ENCODE peak calls at places on chromosomes 16 and 17, in five cellular contexts. C is HCT116, J is MM.1S, A is GM23338, F is SK-N-SH. H is an unnamed sample. For H3K9me2, the result is how much of the 10 kb centered on the place peaks cover.

GRCh38 chr17:82164853-82165252 is 47.8 kb downstream of the CCDC57 start:
- DNase-seq in F (no peak), J (no peak), C (no peak), A (no peak), H (no peak)

GRCh38 chr16:83110221-83110768 is 483.5 kb downstream of the CDH13 start:
- DNase-seq in J (no peak), A (no peak), C (no peak), F (no peak), H (no peak)

GRCh38 chr16:66478733-66479511 is 51.8 kb downstream of the BEAN1 start:
- DNase-seq in F (peak), A (peak), J (peak), C (peak), H (peak)

GRCh38 chr16:70257391-70257790 is 5.7 kb upstream of the EXOSC6 start:
- DNase-seq in C (no peak), J (no peak), F (no peak), A (no peak), H (no peak)

GRCh38 chr17:5035356-5035755 is at the start of gene SLC52A1:
- DNase-seq in J (no peak), C (no peak), A (peak), F (peak), H (no peak)

GRCh38 chr16:86924537-86924936 is 346.2 kb downstream of the FOXL1 start:
- DNase-seq in C (no peak), F (no peak), A (no peak), J (no peak), H (no peak)

GRCh38 chr17:60163108-60163784 is 13.5 kb downstream of the CA4 start:
- DNase-seq in A (no peak), C (no peak), F (peak), J (no peak), H (peak)

GRCh38 chr16:46916980-46917379 is 32.8 kb downstream of the GPT2 start:
- DNase-seq in A (no peak), F (peak), C (peak), J (no peak), H (peak)

GRCh38 chr16:48596326-48596725 is 13.7 kb downstream of the N4BP1 start:
- DNase-seq in C (no peak), F (no peak), A (no peak), J (peak), H (no peak)

GRCh38 chr17:77905266-77905665 is 53.2 kb upstream of the TNRC6C start:
- DNase-seq in C (no peak), J (no peak), A (no peak), F (no peak), H (no peak)

GRCh38 chr17:42106009-42106408 is 6.5 kb downstream of the DHX58 start:
- DNase-seq in J (no peak), C (no peak), F (no peak), A (no peak), H (no peak)

GRCh38 chr17:39002991-39003715 is 36.0 kb upstream of the FBXO47 start:
- DNase-seq in F (no peak), J (no peak), A (no peak), C (no peak), H (no peak)

DNA sequence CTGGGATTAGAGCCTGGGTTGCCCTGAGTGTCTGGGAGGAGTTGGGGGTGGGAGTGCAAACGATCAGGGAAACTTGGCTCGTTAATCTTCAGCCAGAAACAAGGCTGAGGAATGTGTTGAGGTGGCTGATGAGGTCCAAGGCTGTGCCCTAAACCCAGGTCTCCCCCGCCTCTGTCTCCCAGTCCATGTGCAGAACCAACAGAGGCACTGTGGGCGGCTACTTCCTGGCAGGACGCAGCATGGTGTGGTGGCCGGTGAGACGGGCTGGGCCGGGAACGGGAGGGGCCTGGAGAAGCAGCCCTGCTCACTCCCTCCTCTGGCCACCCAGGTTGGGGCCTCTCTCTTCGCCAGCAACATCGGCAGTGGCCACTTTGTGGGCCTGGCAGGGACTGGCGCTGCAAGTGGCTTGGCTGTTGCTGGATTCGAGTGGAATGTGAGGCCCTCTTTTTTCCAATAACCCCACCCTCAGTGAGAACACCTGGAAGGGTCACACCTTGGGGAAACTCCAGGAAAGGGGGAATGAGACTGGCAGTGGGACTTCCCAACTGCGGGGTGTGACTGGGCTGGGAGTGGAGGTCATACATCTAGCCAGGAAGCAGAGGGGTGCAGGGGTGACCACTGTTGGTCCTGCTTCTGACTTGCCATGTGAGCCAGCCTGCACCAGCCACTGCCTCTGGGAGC is 1.7 kb downstream of the SLC5A2 start:
- DNase-seq in J (no peak), C (no peak), F (no peak), A (peak), H (no peak)
- TF ChIP-seq EZH2phosphoT487 in J (no peak), C (no peak), F (no peak), A (no peak), H (no peak)

GRCh38 chr16:2825899-2826298 is 4.2 kb upstream of the ZG16B start:
- DNase-seq in C (no peak), F (no peak), J (no peak), A (no peak), H (no peak)

GRCh38 chr16:2827831-2828520 is 2.1 kb upstream of the ZG16B start:
- DNase-seq in C (no peak), F (no peak), A (peak), J (no peak), H (no peak)

GRCh38 chr16:2827481-2827790 is 2.7 kb upstream of the ZG16B start:
- DNase-seq in A (no peak), F (no peak), C (no peak), J (no peak), H (no peak)

GRCh38 chr16:2825049-2825742 is 4.9 kb upstream of the ZG16B start:
- DNase-seq in A (no peak), F (no peak), J (no peak), C (no peak), H (no peak)

DNA sequence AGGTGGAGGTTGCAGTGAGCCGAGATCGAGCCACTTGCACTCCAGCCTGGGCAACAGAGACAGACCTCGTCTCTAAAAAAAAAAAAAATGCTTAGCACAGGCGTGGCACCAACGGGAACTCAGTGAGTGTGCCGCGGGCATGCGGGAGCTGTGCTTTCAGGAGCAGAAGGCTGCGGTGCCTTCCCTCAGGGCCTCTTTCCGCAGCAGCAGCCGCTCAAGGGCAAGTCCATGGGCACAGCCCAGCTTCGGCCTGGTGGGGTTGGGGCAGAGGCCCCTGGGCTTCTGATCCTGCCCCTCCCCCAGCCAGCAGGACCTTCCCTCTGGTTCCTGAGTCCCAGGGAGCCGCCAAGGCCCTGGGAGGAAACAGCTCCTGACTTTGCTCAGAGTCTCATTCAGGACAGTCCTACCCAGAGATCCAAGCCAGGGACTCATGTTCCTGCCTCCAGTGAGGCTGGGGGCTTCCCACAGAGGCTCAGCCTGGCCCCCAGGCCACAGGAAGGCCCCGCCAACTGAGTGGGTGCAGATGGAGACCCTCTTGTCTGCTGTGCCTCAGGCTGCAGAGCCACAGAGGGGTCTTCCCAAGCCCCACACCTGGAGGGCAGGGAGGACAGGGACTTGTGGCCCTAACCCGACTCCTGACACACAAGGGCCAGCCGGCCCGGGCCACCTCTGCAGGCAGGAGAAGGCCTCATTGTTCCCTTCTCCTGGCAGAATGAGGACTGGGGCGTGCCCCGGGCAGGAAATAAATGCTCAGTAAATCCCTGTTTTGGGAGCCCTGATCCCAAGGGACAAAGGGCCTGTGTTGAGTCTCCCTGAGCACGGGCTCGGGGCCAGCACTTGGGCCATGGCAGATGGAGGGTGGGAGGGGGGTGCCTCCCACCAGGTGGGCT is 3.3 kb upstream of the ZG16B start:
- DNase-seq in F (no peak), A (no peak), J (no peak), C (no peak), H (no peak)
- H3K9me2 ChIP-seq in F (under half), A (under half), J (under half), C (under half), H (under half)

GRCh38 chr16:57479043-57479421 is 7.3 kb downstream of the DOK4 start:
- DNase-seq in C (no peak), J (no peak), F (peak), A (no peak), H (no peak)
- H2AFZ ChIP-seq in C (no peak), J (no peak), F (peak), A (peak), H (no peak)

GRCh38 chr16:16022683-16023064 is 73.3 kb downstream of the ABCC1 start:
- DNase-seq in J (no peak), A (no peak), C (no peak), F (no peak), H (no peak)

GRCh38 chr16:16021988-16022682 is 72.7 kb downstream of the ABCC1 start:
- DNase-seq in C (peak), A (no peak), J (no peak), F (peak), H (peak)

GRCh38 chr16:16028311-16028999 is 79.0 kb downstream of the ABCC1 start:
- DNase-seq in J (no peak), C (no peak), F (no peak), A (no peak), H (no peak)

GRCh38 chr16:16027728-16028310 is 78.4 kb downstream of the ABCC1 start:
- DNase-seq in J (no peak), A (no peak), C (no peak), F (no peak), H (no peak)

DNA sequence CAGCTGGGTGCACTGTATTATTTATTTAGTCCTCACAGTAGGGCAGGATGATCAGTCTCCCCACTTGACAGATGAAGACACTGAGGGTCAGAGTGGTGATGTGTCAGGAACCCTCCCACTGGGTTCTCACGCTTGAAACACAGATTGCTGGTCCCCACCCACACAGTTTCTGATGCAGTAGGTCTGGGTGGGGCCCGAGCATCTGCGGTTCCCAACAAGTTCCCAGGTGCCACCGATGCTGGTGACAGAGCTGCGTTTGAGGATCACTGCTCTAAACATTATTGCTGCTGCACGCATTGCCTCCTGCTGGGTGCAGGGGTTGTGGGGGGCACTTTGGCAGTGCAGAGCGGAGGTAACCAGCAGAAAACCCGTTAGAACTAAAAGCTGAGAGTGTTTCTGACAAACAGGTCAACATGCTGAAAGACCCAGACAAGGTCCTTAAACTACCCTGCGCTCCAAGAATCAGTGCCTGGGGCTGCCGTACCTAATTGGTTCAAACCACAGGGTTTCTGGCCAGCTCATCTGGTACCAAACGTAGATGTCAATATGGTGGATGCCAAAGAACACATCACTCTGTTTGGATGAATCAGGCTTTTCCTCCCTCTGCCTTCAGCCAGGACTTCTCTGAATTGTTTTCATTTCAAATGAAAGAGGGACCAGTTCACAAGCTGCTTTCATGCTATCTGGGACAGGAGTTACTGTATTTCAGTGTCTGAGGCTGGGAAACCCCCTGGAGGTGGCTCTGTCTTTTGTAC is 76.0 kb downstream of the ABCC1 start:
- DNase-seq in J (no peak), C (no peak), A (no peak), F (no peak), H (peak)
- TF ChIP-seq EZH2phosphoT487 in J (no peak), C (no peak), A (no peak), F (no peak), H (no peak)

DNA sequence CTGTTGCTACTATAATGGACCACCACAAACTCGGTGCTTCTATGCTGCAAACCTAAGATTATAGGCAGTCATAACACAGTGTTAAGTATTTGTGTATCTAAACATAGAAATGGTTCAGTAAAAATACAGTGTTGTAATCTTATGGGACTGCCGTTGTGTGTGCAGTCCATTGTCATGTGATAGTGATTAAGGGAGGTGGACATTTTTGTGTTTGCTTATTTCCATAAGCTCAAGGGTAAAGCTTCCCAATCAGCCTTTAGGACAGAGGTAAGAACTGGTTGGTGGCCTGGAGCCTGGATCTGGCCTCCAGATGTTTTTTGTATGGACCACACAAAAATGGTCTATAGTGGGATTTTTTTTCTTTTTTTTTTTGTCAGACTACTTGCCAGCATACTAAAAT is 29.9 kb downstream of the WWOX start:
- DNase-seq in F (no peak), A (no peak), J (no peak), C (no peak), H (no peak)
- H3K9me2 ChIP-seq in F (under half), A (under half), J (under half), C (under half), H (under half)

DNA sequence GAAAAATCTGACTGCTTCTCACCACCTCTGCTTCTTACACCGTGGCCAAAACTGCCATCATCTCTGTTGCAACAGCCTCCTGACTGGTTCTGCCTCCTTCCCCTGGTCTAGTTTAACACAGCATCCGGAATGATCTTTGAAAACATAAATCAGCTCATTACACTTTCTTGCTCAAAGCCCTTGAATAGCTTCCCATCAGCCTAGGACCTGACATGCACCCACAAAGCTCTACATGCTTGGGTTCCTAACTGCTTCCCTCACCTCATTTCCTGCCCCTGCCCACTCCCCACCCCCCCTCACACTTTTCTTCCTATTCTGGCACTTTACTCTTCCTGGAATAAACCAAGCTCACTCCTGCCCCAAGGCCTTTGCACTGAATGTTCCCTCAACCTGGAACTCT is 112.3 kb downstream of the FTO start:
- DNase-seq in J (no peak), C (no peak), F (no peak), A (no peak), H (no peak)
- H2AFZ ChIP-seq in J (no peak), C (no peak), F (no peak), A (no peak), H (no peak)

DNA sequence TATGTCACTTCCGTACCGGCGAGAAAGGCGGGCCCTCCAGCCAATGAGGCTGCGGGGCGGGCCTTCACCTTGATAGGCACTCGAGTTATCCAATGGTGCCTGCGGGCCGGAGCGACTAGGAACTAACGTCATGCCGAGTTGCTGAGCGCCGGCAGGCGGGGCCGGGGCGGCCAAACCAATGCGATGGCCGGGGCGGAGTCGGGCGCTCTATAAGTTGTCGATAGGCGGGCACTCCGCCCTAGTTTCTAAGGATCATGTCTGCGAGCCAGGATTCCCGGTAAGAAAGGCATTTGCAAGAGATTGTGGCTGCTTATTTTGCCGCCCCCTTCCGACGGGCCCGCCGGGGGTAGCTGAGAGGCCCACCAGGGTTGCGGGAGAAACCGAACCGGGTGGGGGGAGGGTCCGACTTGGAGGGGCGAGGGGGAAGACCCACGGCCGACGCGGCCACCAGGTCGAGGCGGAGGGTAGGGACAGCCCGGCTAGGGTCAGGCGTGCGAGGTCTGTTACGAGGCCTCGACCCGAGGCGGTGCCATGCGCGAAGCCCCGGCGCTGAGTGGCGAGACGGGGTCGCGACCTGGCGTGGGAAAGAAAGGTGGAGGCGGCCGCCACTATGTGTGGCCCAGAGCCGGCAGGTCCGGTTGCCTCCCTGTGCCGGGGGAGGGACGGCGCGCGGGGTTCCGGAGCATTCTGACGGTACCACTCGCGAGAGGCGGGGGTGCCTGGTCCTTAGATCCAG is 6.7 kb upstream of the CD68 start:
- DNase-seq in A (peak), J (peak), C (peak), F (peak), H (peak)
- TF ChIP-seq EZH2phosphoT487 in A (no peak), J (no peak), C (no peak), F (no peak), H (no peak)

GRCh38 chr17:2013994-2014317 is 11.2 kb downstream of the RTN4RL1 start:
- DNase-seq in F (no peak), J (no peak), C (no peak), A (no peak), H (no peak)
- H3K9me2 ChIP-seq in F (under half), J (under half), C (under half), A (under half), H (under half)

H was measured in OCI-LY7.